ENCODE peak calls at places on chromosomes 13 and 19, in six cellular contexts. H is choroid plexus epithelial cell, E is SK-N-SH, T is uterus, Q is retinal pigment epithelial cell, U is tibial artery. N is an unnamed sample.

GRCh38 chr13:112995395-112996091 is 26.5 kb downstream of the MCF2L start:
- DNase-seq in H (no peak), E (no peak), T (no peak), Q (no peak), U (no peak), N (no peak)

GRCh38 chr19:34381399-34382251 is 16.6 kb downstream of the GPI start:
- DNase-seq in H (no peak), E (no peak), T (no peak), Q (no peak), U (no peak), N (no peak)

GRCh38 chr13:99307648-99308339 is 595 bp upstream of the GPR183 start:
- DNase-seq in H (peak), E (no peak), T (no peak), Q (peak), U (peak), N (no peak)

GRCh38 chr13:32528358-32528757 is 10.2 kb downstream of the N4BP2L2 start:
- DNase-seq in H (peak), E (no peak), T (no peak), Q (no peak), U (no peak), N (no peak)

GRCh38 chr13:39766464-39767167 is 111.2 kb downstream of the COG6 start:
- DNase-seq in H (no peak), E (no peak), T (peak), Q (no peak), U (no peak), N (no peak)

GRCh38 chr19:29487432-29487831 is 38.4 kb upstream of the VSTM2B start:
- DNase-seq in H (no peak), E (no peak), T (no peak), Q (no peak), U (no peak), N (no peak)

GRCh38 chr19:17948967-17949930 is 16.4 kb downstream of the CCDC124 start:
- DNase-seq in H (no peak), E (no peak), T (no peak), Q (no peak), U (no peak), N (no peak)

GRCh38 chr13:50513528-50513863 is 330.0 kb downstream of the DLEU7 start:
- DNase-seq in H (no peak), E (no peak), T (no peak), Q (no peak), U (no peak), N (no peak)

GRCh38 chr19:39590265-39590664 is 12.1 kb upstream of the LGALS13 start:
- DNase-seq in H (peak), E (no peak), T (no peak), Q (no peak), U (no peak), N (no peak)

GRCh38 chr13:22027561-22027960 is 356.7 kb downstream of the FGF9 start:
- DNase-seq in H (no peak), E (no peak), T (no peak), Q (no peak), U (no peak), N (no peak)

GRCh38 chr19:7526093-7526929 is 3.9 kb downstream of the MCOLN1 start:
- DNase-seq in H (no peak), E (no peak), T (no peak), Q (no peak), U (no peak), N (no peak)

GRCh38 chr19:588758-589692 is 656 bp upstream of the HCN2 start:
- DNase-seq in H (no peak), E (peak), T (no peak), Q (no peak), U (no peak), N (no peak)
- H3K4me3 ChIP-seq in H (no peak), E (peak), T (no peak), Q (no peak), U (no peak), N (peak)

GRCh38 chr19:37466798-37467607 is at the start of gene ZNF569:
- DNase-seq in H (peak), E (peak), T (peak), Q (peak), U (peak), N (peak)
- TF ChIP-seq CTCF in H (peak), E (no peak), T (no peak), Q (no peak), U (no peak), N (no peak)

DNA sequence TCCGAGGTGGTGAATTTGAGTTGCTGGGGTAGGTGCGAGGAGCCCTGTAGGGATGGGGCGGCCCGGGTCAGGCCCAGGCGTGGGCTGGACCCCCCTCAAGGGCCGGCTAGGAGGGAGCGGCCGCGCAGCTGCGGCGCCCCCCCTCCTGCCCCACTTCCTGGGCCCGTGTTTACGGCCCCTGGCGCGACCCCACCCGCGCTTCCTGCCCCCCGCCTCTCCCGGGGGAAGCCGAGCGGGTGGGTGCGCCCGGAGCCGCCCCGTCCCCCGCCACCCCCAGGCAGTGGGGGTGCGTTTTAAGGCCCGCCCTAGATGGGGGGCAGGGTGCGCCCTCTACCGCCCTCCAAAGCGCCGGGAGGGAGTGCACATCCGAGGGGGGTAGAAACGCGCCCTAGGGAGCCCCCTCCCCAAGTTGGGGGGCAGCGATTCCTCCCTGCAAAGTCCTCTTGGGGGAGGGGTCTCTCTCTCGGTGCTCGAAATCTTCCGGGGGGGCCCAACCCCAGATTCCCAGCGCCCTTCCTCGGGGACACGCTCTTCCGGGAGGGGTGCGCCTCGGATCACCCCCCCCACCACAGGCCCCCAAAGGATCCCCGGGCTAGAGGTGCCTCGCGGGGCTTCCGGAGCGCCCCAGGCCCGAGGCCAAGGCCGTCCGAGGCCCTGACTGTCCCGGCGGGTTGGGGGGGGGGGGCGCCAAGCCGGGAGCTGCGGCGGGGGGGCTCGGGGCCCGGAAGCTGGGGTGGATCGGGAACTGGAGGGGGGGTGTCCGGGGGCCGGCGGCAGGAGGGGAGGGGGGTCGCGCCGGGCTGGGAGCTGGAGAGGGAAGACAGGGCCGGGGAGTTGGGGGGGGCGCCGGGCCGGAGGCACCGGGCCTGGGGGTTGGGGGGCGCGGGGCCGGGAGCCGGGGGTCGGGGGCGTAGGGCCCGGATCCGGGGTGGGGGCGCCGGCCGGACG is 807 bp downstream of the TLE5 start:
- DNase-seq in H (peak), E (peak), T (peak), Q (no peak), U (peak), N (no peak)
- H3K4me3 ChIP-seq in H (peak), E (peak), T (peak), Q (peak), U (peak), N (peak)

GRCh38 chr13:100753391-100753790 is 78.8 kb upstream of the TMTC4 start:
- DNase-seq in H (no peak), E (no peak), T (no peak), Q (no peak), U (no peak), N (no peak)

GRCh38 chr13:100751826-100752225 is 77.2 kb upstream of the TMTC4 start:
- DNase-seq in H (no peak), E (peak), T (no peak), Q (no peak), U (no peak), N (no peak)
- TF ChIP-seq CTCF in H (no peak), E (no peak), T (no peak), Q (no peak), U (no peak), N (no peak)

GRCh38 chr13:36163303-36163702 is 32.1 kb upstream of the DCLK1 start:
- DNase-seq in H (no peak), E (no peak), T (no peak), Q (no peak), U (no peak), N (peak)

GRCh38 chr13:36160297-36160696 is 29.1 kb upstream of the DCLK1 start:
- DNase-seq in H (no peak), E (no peak), T (no peak), Q (no peak), U (no peak), N (no peak)

GRCh38 chr13:36158606-36159005 is 27.4 kb upstream of the DCLK1 start:
- DNase-seq in H (no peak), E (no peak), T (no peak), Q (peak), U (no peak), N (peak)

GRCh38 chr13:36154567-36155231 is 23.5 kb upstream of the DCLK1 start:
- DNase-seq in H (peak), E (peak), T (no peak), Q (peak), U (no peak), N (no peak)

DNA sequence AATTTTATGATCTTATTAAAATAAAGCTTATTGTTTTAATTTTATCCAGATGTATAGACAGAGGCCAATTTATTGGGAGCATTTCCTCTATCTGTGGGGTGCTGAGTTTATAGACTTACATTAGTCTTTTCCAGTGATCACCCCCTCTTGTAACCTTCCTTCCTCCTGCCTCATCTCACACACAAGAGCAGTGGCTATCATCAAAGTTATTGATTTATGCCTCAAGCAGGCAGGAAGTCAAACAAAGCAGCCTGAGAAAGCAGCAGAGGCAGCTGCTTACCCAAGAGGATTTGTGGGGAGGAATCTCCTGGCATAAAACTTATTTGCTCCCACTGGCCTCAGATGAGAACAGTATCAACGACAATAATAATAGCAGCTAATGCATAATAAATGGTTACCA is 26.3 kb upstream of the DCLK1 start:
- DNase-seq in H (no peak), E (no peak), T (no peak), Q (peak), U (no peak), N (no peak)
- H3K4me3 ChIP-seq in H (no peak), E (no peak), T (no peak), Q (no peak), U (no peak), N (no peak)

DNA sequence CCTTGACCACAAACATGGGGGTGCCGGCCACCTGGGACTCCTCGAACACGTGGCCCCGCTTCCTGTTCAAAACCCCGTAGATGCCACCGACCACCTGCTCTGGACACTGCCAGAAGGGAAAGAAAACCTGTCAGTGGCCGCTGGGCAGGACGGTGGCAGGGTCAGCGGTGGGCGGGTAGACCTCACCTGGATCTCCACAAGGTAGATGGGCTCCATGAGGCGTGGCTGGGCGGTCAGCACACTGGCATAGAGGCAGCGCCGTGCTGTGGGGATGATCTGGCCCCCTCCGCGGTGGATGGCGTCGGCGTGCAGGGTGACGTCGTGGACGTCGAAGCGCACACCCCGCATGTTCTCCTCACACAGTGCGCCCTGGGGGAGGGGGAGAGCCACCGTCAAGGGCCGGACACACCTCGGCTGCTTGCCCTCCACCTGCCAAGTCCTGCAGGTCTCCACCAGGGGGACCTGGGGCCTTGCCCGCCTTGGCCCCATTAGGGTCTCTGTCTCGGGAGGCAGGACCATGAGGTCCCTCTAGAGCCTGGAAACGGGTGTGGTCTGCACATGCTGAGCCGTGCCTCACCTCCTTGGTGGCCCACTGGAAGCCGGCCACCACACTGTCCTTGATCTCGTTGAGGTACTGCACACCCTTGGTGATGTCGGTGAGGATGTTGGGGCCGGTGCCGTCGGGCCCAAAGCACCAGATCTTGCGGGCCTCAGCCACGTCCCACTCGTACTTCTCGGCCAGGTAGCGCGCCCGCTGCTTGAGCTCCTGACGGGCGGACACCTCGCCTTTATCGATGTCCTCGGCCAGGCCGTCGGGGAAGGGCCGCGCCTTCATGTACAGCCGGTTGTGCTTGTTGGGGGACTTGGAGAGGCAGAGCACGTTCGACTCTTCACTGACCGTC is 6.6 kb upstream of the DAPK3 start:
- DNase-seq in H (no peak), E (peak), T (peak), Q (no peak), U (no peak), N (no peak)
- TF ChIP-seq CTCF in H (peak), E (peak), T (no peak), Q (peak), U (no peak), N (peak)

N was measured in astrocyte of the cerebellum.